ENCODE peak calls at places on chromosomes 16 and 17, in ten cellular contexts. C is H54, V is Peyer's patch, B is tibial nerve, J is lower leg skin, X is HCT116, D is body of pancreas, M is A549, Q is heart left ventricle, F is spleen. L is an unnamed sample.

GRCh38 chr16:19926449-19927390 is 42.1 kb upstream of the GPRC5B start:
- DNase-seq in C (peak), V (no peak), B (no peak), J (no peak), X (peak), D (no peak), M (peak), Q (no peak), F (no peak), L (no peak)

GRCh38 chr17:43389022-43389947 is 9.5 kb upstream of the ARL4D start:
- DNase-seq in C (peak), V (peak), B (peak), J (peak), X (peak), D (peak), M (peak), Q (peak), F (peak), L (peak)

GRCh38 chr16:15951852-15952251 is 2.4 kb downstream of the ABCC1 start:
- DNase-seq in C (no peak), V (no peak), B (no peak), J (no peak), X (no peak), D (no peak), M (no peak), Q (no peak), F (no peak), L (no peak)

GRCh38 chr17:60345233-60345632 is 46.7 kb downstream of the USP32 start:
- DNase-seq in C (no peak), V (no peak), B (no peak), J (no peak), X (no peak), D (no peak), M (no peak), Q (no peak), F (no peak), L (no peak)

GRCh38 chr16:85462405-85463227 is 150.5 kb upstream of the GSE1 start:
- DNase-seq in C (peak), V (no peak), B (no peak), J (no peak), X (no peak), D (peak), M (no peak), Q (peak), F (no peak), L (no peak)

GRCh38 chr16:56933828-56934598 is 2.1 kb downstream of the HERPUD1 start:
- DNase-seq in C (no peak), V (no peak), B (no peak), J (no peak), X (no peak), D (no peak), M (no peak), Q (no peak), F (no peak), L (no peak)

GRCh38 chr16:30350134-30350871 is 4.8 kb downstream of the CD2BP2 start:
- DNase-seq in C (no peak), V (no peak), B (no peak), J (no peak), X (no peak), D (no peak), M (no peak), Q (no peak), F (peak), L (peak)

GRCh38 chr16:70448075-70448474 is 6.3 kb upstream of the FCSK start:
- DNase-seq in C (no peak), V (no peak), B (no peak), J (no peak), X (no peak), D (no peak), M (no peak), Q (no peak), F (no peak), L (no peak)

GRCh38 chr16:3534126-3534525 is 33.3 kb downstream of the CLUAP1 start:
- DNase-seq in C (no peak), V (no peak), B (no peak), J (no peak), X (no peak), D (no peak), M (no peak), Q (no peak), F (no peak), L (no peak)

GRCh38 chr17:7014995-7015586 is 2.7 kb downstream of the RNASEK start:
- DNase-seq in C (peak), V (peak), B (no peak), J (peak), X (no peak), D (no peak), M (no peak), Q (no peak), F (no peak), L (no peak)

GRCh38 chr16:50121721-50122445 is 31.2 kb upstream of the TENT4B start:
- DNase-seq in C (no peak), V (peak), B (no peak), J (no peak), X (no peak), D (no peak), M (no peak), Q (no peak), F (no peak), L (no peak)

GRCh38 chr16:22314661-22315626 is 17.7 kb downstream of the POLR3E start:
- DNase-seq in C (no peak), V (no peak), B (no peak), J (no peak), X (no peak), D (no peak), M (no peak), Q (no peak), F (peak), L (no peak)

GRCh38 chr16:1812732-1813163 is 13.9 kb downstream of the HAGH start:
- DNase-seq in C (no peak), V (peak), B (no peak), J (no peak), X (peak), D (peak), M (peak), Q (peak), F (peak), L (no peak)

GRCh38 chr17:69857412-69857835 is 217.6 kb upstream of the KCNJ16 start:
- DNase-seq in C (no peak), V (no peak), B (no peak), J (no peak), X (peak), D (no peak), M (peak), Q (no peak), F (no peak), L (no peak)

GRCh38 chr17:44581868-44582267 is 24.6 kb downstream of the FZD2 start:
- DNase-seq in C (no peak), V (no peak), B (no peak), J (no peak), X (peak), D (no peak), M (peak), Q (no peak), F (no peak), L (no peak)

GRCh38 chr16:27819881-27820610 is 243.5 kb downstream of the GSG1L start:
- DNase-seq in C (no peak), V (no peak), B (no peak), J (no peak), X (no peak), D (no peak), M (no peak), Q (no peak), F (peak), L (no peak)

GRCh38 chr17:44331249-44331760 is 6.7 kb upstream of the SLC25A39 start:
- DNase-seq in C (no peak), V (peak), B (no peak), J (peak), X (peak), D (peak), M (peak), Q (peak), F (peak), L (peak)

GRCh38 chr16:51898872-51899271 is 648.1 kb downstream of the TOX3 start:
- DNase-seq in C (no peak), V (no peak), B (no peak), J (no peak), X (no peak), D (no peak), M (no peak), Q (no peak), F (no peak), L (no peak)

GRCh38 chr17:75942473-75942872 is 1.6 kb upstream of the FBF1 start:
- DNase-seq in C (no peak), V (no peak), B (no peak), J (no peak), X (no peak), D (no peak), M (no peak), Q (no peak), F (no peak), L (no peak)

GRCh38 chr17:32335647-32336046 is 6.3 kb downstream of the C17orf75 start:
- DNase-seq in C (no peak), V (no peak), B (no peak), J (no peak), X (no peak), D (no peak), M (no peak), Q (no peak), F (no peak), L (no peak)

GRCh38 chr17:67639997-67640396 is 77.7 kb upstream of the NOL11 start:
- DNase-seq in C (no peak), V (no peak), B (no peak), J (no peak), X (no peak), D (no peak), M (no peak), Q (no peak), F (no peak), L (no peak)

GRCh38 chr17:72984925-72985322 is 107.6 kb downstream of the SLC39A11 start:
- DNase-seq in C (no peak), V (no peak), B (no peak), J (no peak), X (peak), D (no peak), M (no peak), Q (no peak), F (no peak), L (no peak)

GRCh38 chr17:58387834-58388233 is 29.5 kb downstream of the RNF43 start:
- DNase-seq in C (no peak), V (no peak), B (no peak), J (no peak), X (peak), D (no peak), M (peak), Q (no peak), F (no peak), L (no peak)

GRCh38 chr17:58386708-58387107 is 30.6 kb downstream of the RNF43 start:
- DNase-seq in C (no peak), V (no peak), B (no peak), J (no peak), X (no peak), D (no peak), M (no peak), Q (no peak), F (no peak), L (no peak)

GRCh38 chr17:58383892-58384462 is 32.0 kb upstream of the SUPT4H1 start:
- DNase-seq in C (no peak), V (no peak), B (no peak), J (no peak), X (no peak), D (no peak), M (no peak), Q (no peak), F (no peak), L (no peak)

GRCh38 chr17:58384900-58385299 is 32.4 kb downstream of the RNF43 start:
- DNase-seq in C (no peak), V (no peak), B (no peak), J (no peak), X (no peak), D (no peak), M (no peak), Q (no peak), F (no peak), L (no peak)

DNA sequence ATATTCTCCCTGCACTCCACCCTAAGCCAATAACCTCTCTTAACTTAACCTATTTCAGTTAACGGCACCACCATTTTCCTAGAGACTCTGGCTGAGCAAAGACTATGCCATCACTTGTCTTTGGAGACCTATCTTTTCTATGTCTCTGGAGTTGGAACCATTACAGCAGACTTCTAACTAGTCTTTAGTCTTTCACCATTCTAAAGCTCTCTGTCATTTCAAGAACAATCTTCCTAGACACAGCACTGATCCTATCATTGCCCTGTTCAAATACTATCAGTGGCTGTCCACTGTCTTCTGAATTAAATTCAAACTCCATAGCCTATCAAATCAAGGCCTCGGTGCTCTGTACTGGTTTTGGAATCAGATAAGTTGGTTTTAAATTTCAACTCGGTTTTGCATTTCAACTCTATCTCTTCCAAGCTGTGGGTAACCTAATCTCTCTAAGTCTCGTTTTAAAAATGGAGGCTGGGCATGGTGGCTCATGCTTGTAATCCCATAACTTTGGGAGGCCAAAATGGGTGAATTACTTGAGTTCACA is 31.9 kb downstream of the RNF43 start:
- DNase-seq in C (no peak), V (no peak), B (no peak), J (no peak), X (no peak), D (no peak), M (no peak), Q (no peak), F (no peak), L (no peak)
- TF ChIP-seq POLR2A in C (no peak), V (no peak), B (no peak), J (no peak), X (no peak), D (no peak), M (no peak), Q (no peak), F (no peak), L (no peak)

GRCh38 chr16:79320956-79321355 is 279.6 kb downstream of the MAF start:
- DNase-seq in C (no peak), V (no peak), B (no peak), J (no peak), X (no peak), D (no peak), M (no peak), Q (no peak), F (no peak), L (no peak)

GRCh38 chr16:79317026-79317425 is 283.5 kb downstream of the MAF start:
- DNase-seq in C (no peak), V (no peak), B (no peak), J (no peak), X (no peak), D (no peak), M (no peak), Q (no peak), F (no peak), L (no peak)

GRCh38 chr16:79317521-79317920 is 283.0 kb downstream of the MAF start:
- DNase-seq in C (no peak), V (no peak), B (no peak), J (no peak), X (no peak), D (no peak), M (no peak), Q (no peak), F (no peak), L (no peak)

GRCh38 chr16:79316004-79316458 is 284.5 kb downstream of the MAF start:
- DNase-seq in C (no peak), V (no peak), B (no peak), J (no peak), X (no peak), D (no peak), M (no peak), Q (no peak), F (no peak), L (peak)

GRCh38 chr16:79318137-79318899 is 282.2 kb downstream of the MAF start:
- DNase-seq in C (no peak), V (no peak), B (no peak), J (no peak), X (no peak), D (no peak), M (no peak), Q (no peak), F (no peak), L (no peak)
- TF ChIP-seq POLR2A in C (no peak), V (no peak), B (no peak), J (no peak), X (no peak), D (no peak), M (no peak), Q (no peak), F (no peak), L (no peak)

GRCh38 chr16:89117239-89117974 is 23.8 kb downstream of the ACSF3 start:
- DNase-seq in C (no peak), V (no peak), B (no peak), J (no peak), X (no peak), D (peak), M (no peak), Q (no peak), F (peak), L (no peak)

GRCh38 chr16:89116341-89117238 is 22.9 kb downstream of the ACSF3 start:
- DNase-seq in C (no peak), V (no peak), B (no peak), J (no peak), X (no peak), D (no peak), M (no peak), Q (no peak), F (peak), L (no peak)

GRCh38 chr16:89114159-89114981 is 20.7 kb downstream of the ACSF3 start:
- DNase-seq in C (no peak), V (peak), B (no peak), J (no peak), X (no peak), D (peak), M (no peak), Q (no peak), F (peak), L (no peak)

GRCh38 chr16:89113661-89114060 is 20.0 kb downstream of the ACSF3 start:
- DNase-seq in C (no peak), V (peak), B (no peak), J (no peak), X (no peak), D (no peak), M (no peak), Q (no peak), F (peak), L (no peak)

DNA sequence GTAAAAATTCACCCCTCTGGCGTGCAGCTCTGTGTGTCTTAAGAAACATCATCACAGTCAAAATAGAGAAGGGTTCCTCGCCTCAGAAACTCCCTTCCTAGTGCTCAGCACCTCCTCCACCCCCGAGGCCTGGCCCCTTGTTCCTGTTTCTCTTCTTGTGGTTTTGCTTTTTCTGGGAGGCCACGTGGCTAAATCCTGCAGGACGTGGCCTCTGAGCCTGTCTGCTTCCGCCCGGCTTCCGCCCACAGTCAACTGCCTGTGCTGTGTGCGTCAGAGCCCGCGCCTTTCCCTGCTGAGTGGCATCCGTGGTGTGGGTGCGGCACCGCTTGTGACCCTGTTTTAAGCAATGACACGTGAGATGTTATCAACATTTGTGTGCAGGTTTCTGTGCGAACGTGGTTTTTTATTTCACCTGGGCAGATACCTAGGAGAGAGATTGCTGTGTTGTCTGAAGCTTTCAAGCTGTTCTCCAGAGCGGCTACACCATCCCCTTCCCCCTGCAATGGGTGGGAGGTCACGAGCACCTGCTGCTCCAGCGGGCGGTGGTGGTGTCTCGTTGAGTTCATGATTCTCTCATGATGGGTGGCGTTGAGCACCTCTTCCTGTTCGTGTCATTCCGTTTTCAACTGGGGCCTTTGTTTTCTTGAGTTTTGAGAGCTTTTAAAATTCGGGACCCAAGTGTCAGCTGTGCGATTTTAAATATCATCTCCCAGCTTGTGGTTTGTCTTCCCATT is 21.7 kb downstream of the ACSF3 start:
- DNase-seq in C (no peak), V (peak), B (peak), J (peak), X (no peak), D (peak), M (no peak), Q (peak), F (peak), L (peak)
- TF ChIP-seq POLR2A in C (no peak), V (no peak), B (no peak), J (no peak), X (no peak), D (no peak), M (no peak), Q (no peak), F (no peak), L (no peak)

GRCh38 chr17:41932821-41933389 is 2.5 kb downstream of the ODAD4 start:
- DNase-seq in C (no peak), V (no peak), B (no peak), J (no peak), X (no peak), D (no peak), M (no peak), Q (no peak), F (no peak), L (no peak)

GRCh38 chr17:41935641-41936040 is 5.2 kb downstream of the ODAD4 start:
- DNase-seq in C (no peak), V (no peak), B (no peak), J (no peak), X (no peak), D (no peak), M (no peak), Q (no peak), F (no peak), L (no peak)

GRCh38 chr17:41925991-41926590 is 4.3 kb upstream of the ODAD4 start:
- DNase-seq in C (no peak), V (no peak), B (no peak), J (no peak), X (no peak), D (no peak), M (no peak), Q (no peak), F (no peak), L (no peak)

GRCh38 chr17:41928693-41929251 is 1.6 kb upstream of the ODAD4 start:
- DNase-seq in C (no peak), V (no peak), B (no peak), J (no peak), X (no peak), D (no peak), M (no peak), Q (no peak), F (no peak), L (no peak)

GRCh38 chr17:41930009-41930832 is at the start of gene ODAD4:
- DNase-seq in C (peak), V (peak), B (peak), J (peak), X (peak), D (peak), M (peak), Q (peak), F (peak), L (peak)
- TF ChIP-seq POLR2A in C (peak), V (peak), B (peak), J (no peak), X (peak), D (peak), M (peak), Q (peak), F (no peak), L (peak)

L was measured in GM12892.